ENCODE peak calls at places on chromosomes 11 and 22, in nine cellular contexts. One of them, this sample, is unnamed.
A peak's percentile ranks its signal among the peaks of the same experiment; 100 is the strongest.

GRCh38 chr22:46467006-46467405 is 70.4 kb downstream of the CELSR1 start:
- DNase-seq in HuH-7: no peak
- DNase-seq in NCI-H1930: no peak
- DNase-seq in chondrocyte: no peak
- DNase-seq in pulmonary artery endothelial cell: no peak
- DNase-seq in GM23248: no peak
- DNase-seq in stimulated activated CD4-positive, alpha-beta T cell treated with anti-CD3 and anti-CD28 coated beads, TNF-alpha, amount 100 ng/mL, for 1 hour: no peak
- DNase-seq in T-helper 17 cell: no peak
- DNase-seq in effector memory CD4-positive, alpha-beta T cell: no peak
- DNase-seq in this sample: no peak

GRCh38 chr11:76823481-76824028 is 37.2 kb upstream of the ACER3 start:
- DNase-seq in HuH-7: no peak
- DNase-seq in NCI-H1930: no peak
- DNase-seq in chondrocyte: no peak
- DNase-seq in pulmonary artery endothelial cell: peak; percentile 97
- DNase-seq in GM23248: peak; percentile 81
- DNase-seq in stimulated activated CD4-positive, alpha-beta T cell treated with anti-CD3 and anti-CD28 coated beads, TNF-alpha, amount 100 ng/mL, for 1 hour: no peak
- DNase-seq in T-helper 17 cell: no peak
- DNase-seq in effector memory CD4-positive, alpha-beta T cell: no peak
- DNase-seq in this sample: no peak

GRCh38 chr11:13883042-13883441 is 79.5 kb upstream of the SPON1 start:
- DNase-seq in HuH-7: no peak
- DNase-seq in NCI-H1930: no peak
- DNase-seq in chondrocyte: no peak
- DNase-seq in pulmonary artery endothelial cell: no peak
- DNase-seq in GM23248: no peak
- DNase-seq in stimulated activated CD4-positive, alpha-beta T cell treated with anti-CD3 and anti-CD28 coated beads, TNF-alpha, amount 100 ng/mL, for 1 hour: no peak
- DNase-seq in T-helper 17 cell: no peak
- DNase-seq in effector memory CD4-positive, alpha-beta T cell: no peak
- DNase-seq in this sample: no peak

GRCh38 chr22:20014526-20015186 is 2.0 kb downstream of the ARVCF start:
- DNase-seq in HuH-7: no peak
- DNase-seq in NCI-H1930: no peak
- DNase-seq in chondrocyte: no peak
- DNase-seq in pulmonary artery endothelial cell: no peak
- DNase-seq in GM23248: no peak
- DNase-seq in stimulated activated CD4-positive, alpha-beta T cell treated with anti-CD3 and anti-CD28 coated beads, TNF-alpha, amount 100 ng/mL, for 1 hour: no peak
- DNase-seq in T-helper 17 cell: no peak
- DNase-seq in effector memory CD4-positive, alpha-beta T cell: no peak
- DNase-seq in this sample: no peak

GRCh38 chr22:26548303-26548702 is 36.0 kb upstream of the TFIP11 start:
- DNase-seq in HuH-7: no peak
- DNase-seq in NCI-H1930: no peak
- DNase-seq in chondrocyte: no peak
- DNase-seq in pulmonary artery endothelial cell: no peak
- DNase-seq in GM23248: no peak
- DNase-seq in stimulated activated CD4-positive, alpha-beta T cell treated with anti-CD3 and anti-CD28 coated beads, TNF-alpha, amount 100 ng/mL, for 1 hour: no peak
- DNase-seq in T-helper 17 cell: no peak
- DNase-seq in effector memory CD4-positive, alpha-beta T cell: no peak
- DNase-seq in this sample: no peak

GRCh38 chr22:20524004-20524481 is 16.6 kb downstream of the MED15 start:
- DNase-seq in HuH-7: no peak
- DNase-seq in NCI-H1930: no peak
- DNase-seq in chondrocyte: no peak
- DNase-seq in pulmonary artery endothelial cell: no peak
- DNase-seq in GM23248: no peak
- DNase-seq in stimulated activated CD4-positive, alpha-beta T cell treated with anti-CD3 and anti-CD28 coated beads, TNF-alpha, amount 100 ng/mL, for 1 hour: no peak
- DNase-seq in T-helper 17 cell: no peak
- DNase-seq in effector memory CD4-positive, alpha-beta T cell: no peak
- DNase-seq in this sample: no peak

GRCh38 chr11:29333993-29334780 is 682.6 kb downstream of the KCNA4 start:
- DNase-seq in HuH-7: peak; percentile 34
- DNase-seq in NCI-H1930: no peak
- DNase-seq in chondrocyte: no peak
- DNase-seq in pulmonary artery endothelial cell: peak; percentile 15
- DNase-seq in GM23248: peak; percentile 77
- DNase-seq in stimulated activated CD4-positive, alpha-beta T cell treated with anti-CD3 and anti-CD28 coated beads, TNF-alpha, amount 100 ng/mL, for 1 hour: no peak
- DNase-seq in T-helper 17 cell: no peak
- DNase-seq in effector memory CD4-positive, alpha-beta T cell: no peak
- DNase-seq in this sample: no peak

GRCh38 chr11:10674991-10675440 is 18.5 kb downstream of the IRAG1 start:
- DNase-seq in HuH-7: no peak
- DNase-seq in NCI-H1930: no peak
- DNase-seq in chondrocyte: no peak
- DNase-seq in pulmonary artery endothelial cell: no peak
- DNase-seq in GM23248: peak; percentile 66
- DNase-seq in stimulated activated CD4-positive, alpha-beta T cell treated with anti-CD3 and anti-CD28 coated beads, TNF-alpha, amount 100 ng/mL, for 1 hour: no peak
- DNase-seq in T-helper 17 cell: no peak
- DNase-seq in effector memory CD4-positive, alpha-beta T cell: no peak
- DNase-seq in this sample: no peak

GRCh38 chr22:29031236-29031982 is 30.2 kb downstream of the C22orf31 start:
- DNase-seq in HuH-7: peak; percentile 92
- DNase-seq in NCI-H1930: no peak
- DNase-seq in chondrocyte: no peak
- DNase-seq in pulmonary artery endothelial cell: peak; percentile 92
- DNase-seq in GM23248: peak; percentile 97
- DNase-seq in stimulated activated CD4-positive, alpha-beta T cell treated with anti-CD3 and anti-CD28 coated beads, TNF-alpha, amount 100 ng/mL, for 1 hour: no peak
- DNase-seq in T-helper 17 cell: no peak
- DNase-seq in effector memory CD4-positive, alpha-beta T cell: no peak
- DNase-seq in this sample: no peak

GRCh38 chr11:78427615-78428272 is 10.1 kb upstream of the GAB2 start:
- DNase-seq in HuH-7: no peak
- DNase-seq in NCI-H1930: no peak
- DNase-seq in chondrocyte: no peak
- DNase-seq in pulmonary artery endothelial cell: no peak
- DNase-seq in GM23248: no peak
- DNase-seq in stimulated activated CD4-positive, alpha-beta T cell treated with anti-CD3 and anti-CD28 coated beads, TNF-alpha, amount 100 ng/mL, for 1 hour: no peak
- DNase-seq in T-helper 17 cell: no peak
- DNase-seq in effector memory CD4-positive, alpha-beta T cell: no peak
- DNase-seq in this sample: no peak

GRCh38 chr11:118106789-118107335 is 20.1 kb upstream of the SMIM35 start:
- DNase-seq in HuH-7: no peak
- DNase-seq in NCI-H1930: no peak
- DNase-seq in chondrocyte: no peak
- DNase-seq in pulmonary artery endothelial cell: no peak
- DNase-seq in GM23248: peak; percentile 41
- DNase-seq in stimulated activated CD4-positive, alpha-beta T cell treated with anti-CD3 and anti-CD28 coated beads, TNF-alpha, amount 100 ng/mL, for 1 hour: no peak
- DNase-seq in T-helper 17 cell: no peak
- DNase-seq in effector memory CD4-positive, alpha-beta T cell: no peak
- DNase-seq in this sample: no peak

GRCh38 chr22:19713228-19713627 is 1.1 kb upstream of the SEPTIN5 start:
- DNase-seq in HuH-7: no peak
- DNase-seq in NCI-H1930: no peak
- DNase-seq in chondrocyte: no peak
- DNase-seq in pulmonary artery endothelial cell: no peak
- DNase-seq in GM23248: no peak
- DNase-seq in stimulated activated CD4-positive, alpha-beta T cell treated with anti-CD3 and anti-CD28 coated beads, TNF-alpha, amount 100 ng/mL, for 1 hour: no peak
- DNase-seq in T-helper 17 cell: no peak
- DNase-seq in effector memory CD4-positive, alpha-beta T cell: no peak
- DNase-seq in this sample: no peak

GRCh38 chr11:62552931-62553838 is 6.6 kb upstream of the AHNAK start:
- DNase-seq in HuH-7: no peak
- DNase-seq in NCI-H1930: no peak
- DNase-seq in chondrocyte: no peak
- DNase-seq in pulmonary artery endothelial cell: peak; percentile 94
- DNase-seq in GM23248: peak; percentile 98
- DNase-seq in stimulated activated CD4-positive, alpha-beta T cell treated with anti-CD3 and anti-CD28 coated beads, TNF-alpha, amount 100 ng/mL, for 1 hour: no peak
- DNase-seq in T-helper 17 cell: peak; percentile 65
- DNase-seq in effector memory CD4-positive, alpha-beta T cell: peak; percentile 59
- DNase-seq in this sample: peak; percentile 61

GRCh38 chr11:96001037-96001436 is 77.1 kb upstream of the MTMR2 start:
- DNase-seq in HuH-7: no peak
- DNase-seq in NCI-H1930: no peak
- DNase-seq in chondrocyte: no peak
- DNase-seq in pulmonary artery endothelial cell: no peak
- DNase-seq in GM23248: peak; percentile 96
- DNase-seq in stimulated activated CD4-positive, alpha-beta T cell treated with anti-CD3 and anti-CD28 coated beads, TNF-alpha, amount 100 ng/mL, for 1 hour: no peak
- DNase-seq in T-helper 17 cell: no peak
- DNase-seq in effector memory CD4-positive, alpha-beta T cell: no peak
- DNase-seq in this sample: no peak

GRCh38 chr11:96607890-96608558 is 218.2 kb downstream of the JRKL start:
- DNase-seq in HuH-7: no peak
- DNase-seq in NCI-H1930: no peak
- DNase-seq in chondrocyte: no peak
- DNase-seq in pulmonary artery endothelial cell: no peak
- DNase-seq in GM23248: peak; percentile 1
- DNase-seq in stimulated activated CD4-positive, alpha-beta T cell treated with anti-CD3 and anti-CD28 coated beads, TNF-alpha, amount 100 ng/mL, for 1 hour: no peak
- DNase-seq in T-helper 17 cell: no peak
- DNase-seq in effector memory CD4-positive, alpha-beta T cell: no peak
- DNase-seq in this sample: no peak

GRCh38 chr11:33721984-33722383 is 14.2 kb downstream of the CD59 start:
- DNase-seq in HuH-7: no peak
- DNase-seq in NCI-H1930: no peak
- DNase-seq in chondrocyte: no peak
- DNase-seq in pulmonary artery endothelial cell: no peak
- DNase-seq in GM23248: peak; percentile 28
- DNase-seq in stimulated activated CD4-positive, alpha-beta T cell treated with anti-CD3 and anti-CD28 coated beads, TNF-alpha, amount 100 ng/mL, for 1 hour: no peak
- DNase-seq in T-helper 17 cell: no peak
- DNase-seq in effector memory CD4-positive, alpha-beta T cell: no peak
- DNase-seq in this sample: no peak

GRCh38 chr22:29214232-29214631 is 8.5 kb downstream of the EMID1 start:
- DNase-seq in HuH-7: no peak
- DNase-seq in NCI-H1930: no peak
- DNase-seq in chondrocyte: no peak
- DNase-seq in pulmonary artery endothelial cell: no peak
- DNase-seq in GM23248: no peak
- DNase-seq in stimulated activated CD4-positive, alpha-beta T cell treated with anti-CD3 and anti-CD28 coated beads, TNF-alpha, amount 100 ng/mL, for 1 hour: no peak
- DNase-seq in T-helper 17 cell: no peak
- DNase-seq in effector memory CD4-positive, alpha-beta T cell: no peak
- DNase-seq in this sample: no peak

GRCh38 chr11:111372538-111372937 is 6.5 kb downstream of the POU2AF1 start:
- DNase-seq in HuH-7: no peak
- DNase-seq in NCI-H1930: no peak
- DNase-seq in chondrocyte: no peak
- DNase-seq in pulmonary artery endothelial cell: no peak
- DNase-seq in GM23248: no peak
- DNase-seq in stimulated activated CD4-positive, alpha-beta T cell treated with anti-CD3 and anti-CD28 coated beads, TNF-alpha, amount 100 ng/mL, for 1 hour: no peak
- DNase-seq in T-helper 17 cell: no peak
- DNase-seq in effector memory CD4-positive, alpha-beta T cell: no peak
- DNase-seq in this sample: no peak

GRCh38 chr11:44304091-44305084 is 5.6 kb downstream of the ALX4 start:
- DNase-seq in HuH-7: no peak
- DNase-seq in NCI-H1930: no peak
- DNase-seq in chondrocyte: no peak
- DNase-seq in pulmonary artery endothelial cell: no peak
- DNase-seq in GM23248: peak; percentile 30
- DNase-seq in stimulated activated CD4-positive, alpha-beta T cell treated with anti-CD3 and anti-CD28 coated beads, TNF-alpha, amount 100 ng/mL, for 1 hour: no peak
- DNase-seq in T-helper 17 cell: no peak
- DNase-seq in effector memory CD4-positive, alpha-beta T cell: no peak
- DNase-seq in this sample: no peak

GRCh38 chr22:46267431-46268279 is at the start of gene TTC38:
- DNase-seq in HuH-7: peak; percentile 98
- DNase-seq in NCI-H1930: peak; percentile 45
- DNase-seq in chondrocyte: no peak
- DNase-seq in pulmonary artery endothelial cell: peak; percentile 22
- DNase-seq in GM23248: peak; percentile 87
- DNase-seq in stimulated activated CD4-positive, alpha-beta T cell treated with anti-CD3 and anti-CD28 coated beads, TNF-alpha, amount 100 ng/mL, for 1 hour: peak; percentile 9
- DNase-seq in T-helper 17 cell: no peak
- DNase-seq in effector memory CD4-positive, alpha-beta T cell: peak; percentile 43
- DNase-seq in this sample: peak; percentile 69

This sample was measured in B cell.